ENCODE peak calls at places on chromosome 22, in nine cellular contexts. T is HCT116, X is PC-3, M is OCI-LY7, Q is neural progenitor cell, K is MM.1S, D is SK-N-SH, S is hepatocyte, N is GM23338. H is an unnamed sample.
A peak's percentile ranks its signal among the peaks of the same experiment; 100 is the strongest.

GRCh38 chr22:49964136-49964492 is 3.5 kb downstream of the PIM3 start:
- DNase-seq in T (no peak), X (no peak), M (no peak), Q (no peak), K (peak; percentile 5), D (peak; percentile 8), S (no peak), N (no peak), H (no peak)

GRCh38 chr22:38208549-38209097 is 6.8 kb downstream of the MAFF start:
- DNase-seq in T (no peak), X (no peak), M (no peak), Q (no peak), K (no peak), D (no peak), S (no peak), N (no peak), H (no peak)

GRCh38 chr22:50507991-50508884 is at the start of gene NCAPH2:
- DNase-seq in T (peak; percentile 94), X (peak; percentile 94), M (peak; percentile 99), Q (peak; percentile 99), K (peak; percentile 98), D (peak; percentile 100), S (peak; percentile 99), N (peak; percentile 98), H (peak; percentile 99)

GRCh38 chr22:40721266-40721665 is 42.0 kb downstream of the MCHR1 start:
- DNase-seq in T (no peak), X (peak; percentile 21), M (no peak), Q (peak; percentile 37), K (no peak), D (peak; percentile 50), S (peak; percentile 37), N (peak; percentile 45), H (peak; percentile 63)

GRCh38 chr22:40179535-40179934 is 1.8 kb downstream of the TNRC6B start:
- DNase-seq in T (no peak), X (no peak), M (no peak), Q (no peak), K (no peak), D (no peak), S (no peak), N (no peak), H (peak; percentile 35)

GRCh38 chr22:38244106-38244505 is 28.7 kb downstream of the TMEM184B start:
- DNase-seq in T (no peak), X (no peak), M (peak; percentile 75), Q (no peak), K (peak; percentile 93), D (no peak), S (no peak), N (no peak), H (no peak)

GRCh38 chr22:26658671-26659478 is 1.5 kb downstream of the MIAT start:
- DNase-seq in T (peak; percentile 88), X (peak; percentile 83), M (peak; percentile 84), Q (peak; percentile 94), K (peak; percentile 93), D (peak; percentile 76), S (peak; percentile 85), N (peak; percentile 99), H (peak; percentile 93)

GRCh38 chr22:25483931-25484330 is 80.5 kb upstream of the GRK3 start:
- DNase-seq in T (no peak), X (no peak), M (no peak), Q (no peak), K (no peak), D (no peak), S (no peak), N (no peak), H (no peak)

GRCh38 chr22:40324468-40325305 is 21.6 kb upstream of the ADSL start:
- DNase-seq in T (no peak), X (no peak), M (no peak), Q (no peak), K (no peak), D (no peak), S (no peak), N (no peak), H (no peak)

GRCh38 chr22:27644566-27644965 is 157.0 kb downstream of the MN1 start:
- DNase-seq in T (no peak), X (no peak), M (no peak), Q (no peak), K (no peak), D (no peak), S (no peak), N (no peak), H (no peak)

GRCh38 chr22:22088658-22089458 is 106.3 kb upstream of the TOP3B start:
- DNase-seq in T (no peak), X (no peak), M (no peak), Q (no peak), K (no peak), D (no peak), S (no peak), N (no peak), H (no peak)

GRCh38 chr22:23233746-23234408 is 53.6 kb downstream of the BCR start:
- DNase-seq in T (no peak), X (peak; percentile 8), M (no peak), Q (no peak), K (no peak), D (peak; percentile 69), S (peak; percentile 52), N (no peak), H (peak; percentile 81)

GRCh38 chr22:32202539-32203180 is 2.2 kb downstream of the RFPL2 start:
- DNase-seq in T (peak; percentile 50), X (peak; percentile 58), M (peak; percentile 45), Q (peak; percentile 76), K (peak; percentile 57), D (peak; percentile 78), S (peak; percentile 84), N (peak; percentile 84), H (peak; percentile 53)

GRCh38 chr22:41830174-41830573 is 2.7 kb upstream of the SREBF2 start:
- DNase-seq in T (no peak), X (no peak), M (peak; percentile 34), Q (no peak), K (no peak), D (no peak), S (no peak), N (no peak), H (peak; percentile 14)

GRCh38 chr22:41832553-41833368 is at the start of gene SREBF2:
- DNase-seq in T (peak; percentile 99), X (peak; percentile 97), M (peak; percentile 100), Q (peak; percentile 100), K (peak; percentile 100), D (peak; percentile 92), S (peak; percentile 100), N (peak; percentile 100), H (peak; percentile 99)

GRCh38 chr22:41833369-41834004 is 582 bp downstream of the SREBF2 start:
- DNase-seq in T (no peak), X (peak; percentile 6), M (peak; percentile 55), Q (peak; percentile 73), K (peak; percentile 50), D (peak; percentile 68), S (peak; percentile 75), N (peak; percentile 60), H (peak; percentile 65)

GRCh38 chr22:41831383-41831782 is 1.5 kb upstream of the SREBF2 start:
- DNase-seq in T (no peak), X (no peak), M (peak; percentile 32), Q (no peak), K (peak; percentile 35), D (no peak), S (no peak), N (no peak), H (peak; percentile 54)

DNA sequence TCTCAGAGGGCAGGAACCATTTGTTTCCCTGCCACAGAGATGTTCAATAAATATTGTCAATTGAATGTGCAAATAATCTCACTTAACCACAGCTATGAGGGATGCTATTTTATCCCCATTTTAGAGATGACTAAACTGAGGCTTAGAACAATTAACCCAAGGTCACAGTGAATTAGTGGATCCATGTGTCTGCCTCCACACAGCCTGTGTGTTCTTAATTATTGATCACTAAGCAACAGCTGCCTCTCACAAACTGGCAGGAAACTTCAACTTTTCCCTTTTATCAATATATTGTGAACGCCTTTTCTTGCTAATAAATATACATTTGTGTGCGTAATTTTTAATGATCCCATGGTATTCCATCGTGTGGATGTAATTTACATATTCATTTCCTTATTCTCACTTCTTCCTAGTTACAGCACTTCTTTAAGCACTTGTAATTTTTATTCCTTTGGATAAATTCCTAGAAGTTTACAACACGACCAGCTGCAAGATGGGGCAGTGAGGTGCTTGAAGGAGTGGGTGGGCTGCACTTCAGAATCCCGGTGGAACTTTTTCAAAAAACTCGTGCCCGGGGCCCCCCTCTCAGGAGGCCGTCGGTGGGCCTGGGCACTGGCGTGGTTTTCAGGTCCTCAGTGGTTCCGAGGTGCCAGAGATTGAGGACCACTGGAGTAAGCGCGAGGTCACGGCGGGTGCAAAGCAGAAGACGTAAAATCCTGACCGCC is 915 bp upstream of the SREBF2 start:
- DNase-seq in T (no peak), X (no peak), M (no peak), Q (no peak), K (peak; percentile 9), D (no peak), S (no peak), N (no peak), H (peak; percentile 7)
- TF ChIP-seq EZH2phosphoT487 in T (no peak), X (no peak), M (no peak), Q (no peak), K (no peak), D (no peak), S (no peak), N (no peak), H (no peak)

DNA sequence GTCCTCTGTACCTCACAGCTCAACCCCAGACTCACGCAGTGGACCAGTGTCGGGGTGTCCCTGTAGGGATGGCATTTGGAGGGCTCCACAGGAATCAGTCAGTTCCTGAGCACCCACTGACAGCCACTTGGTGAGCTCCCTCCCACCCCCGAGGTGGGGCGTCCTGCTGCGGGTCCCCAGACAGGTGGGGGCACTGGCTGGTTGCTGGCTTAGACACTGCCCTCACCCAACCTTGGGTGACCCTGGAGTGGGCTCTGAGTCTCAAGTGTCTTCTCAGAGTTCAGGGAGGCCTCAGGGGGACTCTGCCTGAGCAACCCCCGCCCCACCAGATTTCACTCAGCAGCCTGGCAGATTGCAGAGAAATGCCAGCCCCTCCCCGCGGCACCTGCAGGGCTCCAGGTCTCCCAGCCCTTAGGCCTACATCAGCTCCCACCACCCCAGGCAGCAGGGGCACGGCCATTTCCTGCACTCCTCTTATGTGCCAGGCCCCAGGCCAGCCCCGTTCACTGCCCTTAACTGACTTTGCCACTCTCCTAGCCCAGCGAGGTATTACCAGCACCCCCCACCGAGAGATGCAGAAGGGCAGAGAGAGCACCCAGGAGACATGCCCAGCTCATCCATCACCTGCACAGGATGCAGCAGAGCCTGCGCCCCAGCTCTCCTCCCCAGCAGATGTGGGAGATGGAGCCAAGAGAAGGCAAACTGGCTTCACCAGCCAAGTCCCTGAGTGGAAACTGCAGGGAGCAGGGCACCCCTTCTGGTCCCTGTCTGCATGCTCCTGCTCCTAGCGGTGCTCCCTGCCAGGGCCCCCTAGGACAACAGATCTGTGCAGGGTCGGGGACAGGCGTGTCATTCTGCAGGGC is 2.4 kb downstream of the PRR5 start:
- DNase-seq in T (no peak), X (no peak), M (no peak), Q (no peak), K (no peak), D (no peak), S (no peak), N (no peak), H (no peak)
- TF ChIP-seq EZH2phosphoT487 in T (no peak), X (no peak), M (no peak), Q (no peak), K (no peak), D (no peak), S (no peak), N (no peak), H (no peak)

GRCh38 chr22:36368359-36368983 is 19.3 kb downstream of the MYH9 start:
- DNase-seq in T (no peak), X (peak; percentile 78), M (no peak), Q (peak; percentile 94), K (no peak), D (peak; percentile 81), S (peak; percentile 50), N (peak; percentile 98), H (peak; percentile 74)
- TF ChIP-seq EZH2phosphoT487 in T (no peak), X (no peak), M (no peak), Q (no peak), K (no peak), D (no peak), S (no peak), N (no peak), H (no peak)

GRCh38 chr22:30267382-30268302 is 991 bp upstream of the OSM start:
- DNase-seq in T (no peak), X (no peak), M (no peak), Q (no peak), K (no peak), D (no peak), S (no peak), N (no peak), H (no peak)
- TF ChIP-seq EZH2phosphoT487 in T (no peak), X (no peak), M (no peak), Q (no peak), K (no peak), D (no peak), S (no peak), N (no peak), H (no peak)

H was measured in GM23248.